ENCODE peak calls at places on chromosomes 16 and 17, in eight cellular contexts. One of them, this sample, is unnamed. For H3K4me1, the result is how much of the 10 kb centered on the place peaks cover.

GRCh38 chr16:1414532-1415265 is at the start of gene UNKL:
- DNase-seq in upper lobe of left lung: peak
- DNase-seq in fibroblast of lung: peak
- DNase-seq in iPS DF 6.9: no peak
- DNase-seq in CD8-positive, alpha-beta memory T cell: peak
- DNase-seq in right atrium auricular region: peak
- DNase-seq in astrocyte: no peak
- DNase-seq in heart right ventricle: peak
- DNase-seq in this sample: no peak

GRCh38 chr16:11725457-11725856 is 17.2 kb downstream of the TXNDC11 start:
- DNase-seq in upper lobe of left lung: peak
- DNase-seq in fibroblast of lung: peak
- DNase-seq in astrocyte: peak
- DNase-seq in iPS DF 6.9: no peak
- DNase-seq in heart right ventricle: no peak
- DNase-seq in right atrium auricular region: no peak
- DNase-seq in CD8-positive, alpha-beta memory T cell: no peak
- DNase-seq in this sample: no peak

GRCh38 chr17:66691644-66692500 is 143.0 kb upstream of the CACNG5 start:
- DNase-seq in astrocyte: no peak
- DNase-seq in heart right ventricle: no peak
- DNase-seq in CD8-positive, alpha-beta memory T cell: no peak
- DNase-seq in right atrium auricular region: no peak
- DNase-seq in iPS DF 6.9: no peak
- DNase-seq in fibroblast of lung: no peak
- DNase-seq in upper lobe of left lung: peak
- DNase-seq in this sample: no peak

GRCh38 chr16:10683160-10683559 is 11.6 kb downstream of the TEKT5 start:
- DNase-seq in astrocyte: no peak
- DNase-seq in heart right ventricle: no peak
- DNase-seq in iPS DF 6.9: no peak
- DNase-seq in right atrium auricular region: peak
- DNase-seq in fibroblast of lung: no peak
- DNase-seq in upper lobe of left lung: no peak
- DNase-seq in CD8-positive, alpha-beta memory T cell: no peak
- DNase-seq in this sample: no peak

GRCh38 chr17:4204676-4205075 is 59.1 kb downstream of the ANKFY1 start:
- DNase-seq in CD8-positive, alpha-beta memory T cell: no peak
- DNase-seq in astrocyte: peak
- DNase-seq in iPS DF 6.9: no peak
- DNase-seq in fibroblast of lung: peak
- DNase-seq in heart right ventricle: no peak
- DNase-seq in upper lobe of left lung: no peak
- DNase-seq in right atrium auricular region: peak
- DNase-seq in this sample: no peak

GRCh38 chr16:471353-472198 is 46.1 kb downstream of the RAB11FIP3 start:
- DNase-seq in CD8-positive, alpha-beta memory T cell: no peak
- DNase-seq in fibroblast of lung: peak
- DNase-seq in astrocyte: peak
- DNase-seq in right atrium auricular region: no peak
- DNase-seq in upper lobe of left lung: no peak
- DNase-seq in iPS DF 6.9: peak
- DNase-seq in heart right ventricle: peak
- DNase-seq in this sample: no peak

GRCh38 chr16:53502331-53503269 is at the start of gene AKTIP:
- DNase-seq in heart right ventricle: no peak
- DNase-seq in astrocyte: peak
- DNase-seq in iPS DF 6.9: no peak
- DNase-seq in upper lobe of left lung: peak
- DNase-seq in right atrium auricular region: no peak
- DNase-seq in CD8-positive, alpha-beta memory T cell: peak
- DNase-seq in fibroblast of lung: peak
- DNase-seq in this sample: no peak

GRCh38 chr16:89658221-89658879 is 714 bp downstream of the SPATA33 start:
- DNase-seq in heart right ventricle: no peak
- DNase-seq in astrocyte: no peak
- DNase-seq in fibroblast of lung: no peak
- DNase-seq in iPS DF 6.9: no peak
- DNase-seq in right atrium auricular region: no peak
- DNase-seq in upper lobe of left lung: no peak
- DNase-seq in CD8-positive, alpha-beta memory T cell: no peak
- DNase-seq in this sample: no peak

GRCh38 chr17:55421179-55421934 is at the start of gene MMD:
- DNase-seq in fibroblast of lung: no peak
- DNase-seq in heart right ventricle: no peak
- DNase-seq in upper lobe of left lung: peak
- DNase-seq in right atrium auricular region: no peak
- DNase-seq in CD8-positive, alpha-beta memory T cell: no peak
- DNase-seq in iPS DF 6.9: no peak
- DNase-seq in astrocyte: no peak
- DNase-seq in this sample: no peak

GRCh38 chr16:3017806-3018506 is at the start of gene CLDN6:
- DNase-seq in CD8-positive, alpha-beta memory T cell: no peak
- DNase-seq in right atrium auricular region: no peak
- DNase-seq in iPS DF 6.9: no peak
- DNase-seq in heart right ventricle: no peak
- DNase-seq in fibroblast of lung: no peak
- DNase-seq in astrocyte: no peak
- DNase-seq in upper lobe of left lung: no peak
- DNase-seq in this sample: no peak

GRCh38 chr17:58783380-58783779 is 27.7 kb downstream of the PPM1E start:
- DNase-seq in heart right ventricle: no peak
- DNase-seq in CD8-positive, alpha-beta memory T cell: no peak
- DNase-seq in iPS DF 6.9: no peak
- DNase-seq in astrocyte: no peak
- DNase-seq in fibroblast of lung: peak
- DNase-seq in upper lobe of left lung: no peak
- DNase-seq in right atrium auricular region: no peak
- DNase-seq in this sample: no peak

GRCh38 chr16:87878704-87879103 is 9.4 kb upstream of the SLC7A5 start:
- DNase-seq in iPS DF 6.9: no peak
- DNase-seq in heart right ventricle: no peak
- DNase-seq in fibroblast of lung: no peak
- DNase-seq in CD8-positive, alpha-beta memory T cell: no peak
- DNase-seq in upper lobe of left lung: no peak
- DNase-seq in right atrium auricular region: no peak
- DNase-seq in astrocyte: no peak
- DNase-seq in this sample: no peak

DNA sequence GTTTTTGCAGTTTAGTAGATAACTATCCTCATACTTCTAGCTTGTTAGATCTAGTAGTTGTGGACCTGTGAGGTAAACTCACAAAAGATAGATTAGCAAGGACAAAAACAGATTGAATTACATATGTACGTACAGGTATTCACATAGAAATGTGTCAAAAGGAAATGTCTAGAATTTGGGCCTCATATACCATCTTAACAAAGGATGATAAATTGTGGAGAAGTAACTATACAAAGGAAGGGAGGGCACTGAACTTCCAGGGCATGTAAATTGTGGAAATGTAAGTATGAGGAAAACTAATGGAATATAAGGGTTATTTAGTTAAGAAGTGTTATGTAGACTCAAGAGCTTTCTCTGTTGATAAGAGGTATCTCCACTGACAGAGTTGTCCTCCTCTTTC is 477.3 kb downstream of the KCNJ2 start:
- DNase-seq in iPS DF 6.9: no peak
- DNase-seq in CD8-positive, alpha-beta memory T cell: no peak
- DNase-seq in astrocyte: no peak
- DNase-seq in heart right ventricle: no peak
- DNase-seq in fibroblast of lung: no peak
- DNase-seq in right atrium auricular region: no peak
- DNase-seq in upper lobe of left lung: no peak
- DNase-seq in this sample: no peak
- H3K4me1 ChIP-seq in iPS DF 6.9: under half
- H3K4me1 ChIP-seq in CD8-positive, alpha-beta memory T cell: under half
- H3K4me1 ChIP-seq in astrocyte: under half
- H3K4me1 ChIP-seq in heart right ventricle: under half
- H3K4me1 ChIP-seq in fibroblast of lung: under half
- H3K4me1 ChIP-seq in right atrium auricular region: under half
- H3K4me1 ChIP-seq in upper lobe of left lung: under half
- H3K4me1 ChIP-seq in this sample: under half

DNA sequence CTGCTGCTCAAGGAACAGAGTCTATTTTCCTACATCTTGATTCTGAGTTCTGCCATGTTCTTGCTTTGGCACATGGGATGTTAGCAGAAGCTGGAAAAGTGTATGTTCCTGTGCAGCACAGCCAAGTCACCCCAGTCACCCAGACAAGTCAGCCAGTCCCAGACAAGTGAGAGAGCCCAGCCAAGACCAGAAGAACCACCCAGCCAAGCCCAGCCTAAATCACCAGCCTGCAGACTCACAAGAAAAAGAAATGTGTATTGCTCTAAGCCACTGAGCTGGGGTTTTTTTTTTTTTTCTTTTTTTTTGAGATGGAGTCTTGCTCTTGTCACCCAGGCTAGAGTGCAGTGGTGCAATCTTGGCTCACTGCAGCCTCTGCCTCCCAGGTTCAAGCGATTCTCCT is 141.3 kb upstream of the CDC42EP4 start:
- DNase-seq in iPS DF 6.9: no peak
- DNase-seq in CD8-positive, alpha-beta memory T cell: no peak
- DNase-seq in right atrium auricular region: no peak
- DNase-seq in upper lobe of left lung: no peak
- DNase-seq in astrocyte: no peak
- DNase-seq in heart right ventricle: no peak
- DNase-seq in fibroblast of lung: no peak
- DNase-seq in this sample: no peak
- H3K4me1 ChIP-seq in iPS DF 6.9: under half
- H3K4me1 ChIP-seq in CD8-positive, alpha-beta memory T cell: under half
- H3K4me1 ChIP-seq in right atrium auricular region: under half
- H3K4me1 ChIP-seq in upper lobe of left lung: under half
- H3K4me1 ChIP-seq in astrocyte: under half
- H3K4me1 ChIP-seq in heart right ventricle: under half
- H3K4me1 ChIP-seq in fibroblast of lung: under half
- H3K4me1 ChIP-seq in this sample: under half

GRCh38 chr17:77444653-77445029 is 303.9 kb downstream of the SEC14L1 start:
- DNase-seq in right atrium auricular region: no peak
- DNase-seq in CD8-positive, alpha-beta memory T cell: no peak
- DNase-seq in heart right ventricle: peak
- DNase-seq in fibroblast of lung: peak
- DNase-seq in iPS DF 6.9: no peak
- DNase-seq in upper lobe of left lung: no peak
- DNase-seq in astrocyte: peak
- DNase-seq in this sample: no peak

GRCh38 chr17:77443743-77444260 is 303.0 kb downstream of the SEC14L1 start:
- DNase-seq in upper lobe of left lung: no peak
- DNase-seq in fibroblast of lung: no peak
- DNase-seq in right atrium auricular region: no peak
- DNase-seq in iPS DF 6.9: no peak
- DNase-seq in astrocyte: no peak
- DNase-seq in heart right ventricle: no peak
- DNase-seq in CD8-positive, alpha-beta memory T cell: no peak
- DNase-seq in this sample: no peak

GRCh38 chr17:77446959-77447634 is 306.3 kb downstream of the SEC14L1 start:
- DNase-seq in upper lobe of left lung: no peak
- DNase-seq in heart right ventricle: no peak
- DNase-seq in right atrium auricular region: no peak
- DNase-seq in iPS DF 6.9: no peak
- DNase-seq in fibroblast of lung: peak
- DNase-seq in CD8-positive, alpha-beta memory T cell: no peak
- DNase-seq in astrocyte: peak
- DNase-seq in this sample: no peak

GRCh38 chr17:77445030-77445907 is 304.5 kb downstream of the SEC14L1 start:
- DNase-seq in right atrium auricular region: no peak
- DNase-seq in fibroblast of lung: peak
- DNase-seq in iPS DF 6.9: no peak
- DNase-seq in upper lobe of left lung: peak
- DNase-seq in CD8-positive, alpha-beta memory T cell: peak
- DNase-seq in astrocyte: peak
- DNase-seq in heart right ventricle: no peak
- DNase-seq in this sample: no peak

DNA sequence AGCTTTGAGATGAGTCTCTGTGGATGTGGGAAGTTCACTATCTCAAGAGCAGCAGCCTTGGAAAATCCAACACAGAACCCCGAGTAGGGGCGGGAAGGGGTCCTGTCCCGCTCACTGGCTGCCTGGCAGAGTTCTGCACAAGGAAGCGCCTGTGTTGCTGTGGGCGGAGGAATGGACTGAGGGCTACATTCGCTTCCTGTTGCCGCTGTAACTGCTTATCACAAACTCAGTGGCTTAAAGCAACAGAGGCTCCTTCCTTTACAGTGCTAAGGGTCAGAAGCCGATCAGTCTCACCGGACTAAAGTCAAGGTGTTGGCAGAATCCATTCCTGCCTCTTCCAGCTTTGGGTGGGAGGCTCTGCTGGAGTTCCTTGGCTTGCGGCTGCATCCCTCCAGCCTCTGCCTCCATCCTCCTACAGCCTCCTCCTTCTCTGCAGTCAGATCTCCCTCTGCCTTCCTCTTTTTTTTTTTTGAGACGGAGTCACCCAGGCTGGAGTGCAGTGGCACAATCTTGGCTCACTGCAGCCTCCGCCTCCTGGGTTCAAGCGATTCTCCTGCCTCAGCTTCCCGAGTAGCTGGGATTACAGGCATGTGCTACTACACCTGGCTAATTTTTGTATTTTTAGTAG is 305.3 kb downstream of the SEC14L1 start:
- DNase-seq in right atrium auricular region: no peak
- DNase-seq in astrocyte: peak
- DNase-seq in fibroblast of lung: peak
- DNase-seq in upper lobe of left lung: no peak
- DNase-seq in heart right ventricle: no peak
- DNase-seq in CD8-positive, alpha-beta memory T cell: peak
- DNase-seq in iPS DF 6.9: no peak
- DNase-seq in this sample: no peak
- H3K4me1 ChIP-seq in right atrium auricular region: half or more
- H3K4me1 ChIP-seq in astrocyte: half or more
- H3K4me1 ChIP-seq in fibroblast of lung: half or more
- H3K4me1 ChIP-seq in upper lobe of left lung: half or more
- H3K4me1 ChIP-seq in heart right ventricle: half or more
- H3K4me1 ChIP-seq in CD8-positive, alpha-beta memory T cell: half or more
- H3K4me1 ChIP-seq in iPS DF 6.9: under half
- H3K4me1 ChIP-seq in this sample: half or more

GRCh38 chr17:73139296-73139695 is 25.5 kb upstream of the SSTR2 start:
- DNase-seq in astrocyte: no peak
- DNase-seq in right atrium auricular region: no peak
- DNase-seq in iPS DF 6.9: no peak
- DNase-seq in upper lobe of left lung: no peak
- DNase-seq in heart right ventricle: no peak
- DNase-seq in fibroblast of lung: no peak
- DNase-seq in CD8-positive, alpha-beta memory T cell: no peak
- DNase-seq in this sample: no peak

GRCh38 chr17:73140531-73140930 is 24.3 kb upstream of the SSTR2 start:
- DNase-seq in heart right ventricle: no peak
- DNase-seq in right atrium auricular region: no peak
- DNase-seq in upper lobe of left lung: no peak
- DNase-seq in astrocyte: no peak
- DNase-seq in fibroblast of lung: no peak
- DNase-seq in CD8-positive, alpha-beta memory T cell: no peak
- DNase-seq in iPS DF 6.9: no peak
- DNase-seq in this sample: no peak

GRCh38 chr17:73141411-73141810 is 23.4 kb upstream of the SSTR2 start:
- DNase-seq in astrocyte: no peak
- DNase-seq in iPS DF 6.9: no peak
- DNase-seq in fibroblast of lung: no peak
- DNase-seq in CD8-positive, alpha-beta memory T cell: no peak
- DNase-seq in right atrium auricular region: no peak
- DNase-seq in heart right ventricle: no peak
- DNase-seq in upper lobe of left lung: peak
- DNase-seq in this sample: no peak

GRCh38 chr17:73137376-73137775 is 27.4 kb upstream of the SSTR2 start:
- DNase-seq in fibroblast of lung: no peak
- DNase-seq in astrocyte: no peak
- DNase-seq in iPS DF 6.9: no peak
- DNase-seq in upper lobe of left lung: no peak
- DNase-seq in CD8-positive, alpha-beta memory T cell: no peak
- DNase-seq in right atrium auricular region: no peak
- DNase-seq in heart right ventricle: no peak
- DNase-seq in this sample: no peak

GRCh38 chr17:73138541-73139138 is 26.2 kb upstream of the SSTR2 start:
- DNase-seq in heart right ventricle: no peak
- DNase-seq in astrocyte: no peak
- DNase-seq in upper lobe of left lung: no peak
- DNase-seq in right atrium auricular region: no peak
- DNase-seq in fibroblast of lung: no peak
- DNase-seq in iPS DF 6.9: no peak
- DNase-seq in CD8-positive, alpha-beta memory T cell: no peak
- DNase-seq in this sample: no peak
- H3K4me1 ChIP-seq in heart right ventricle: under half
- H3K4me1 ChIP-seq in astrocyte: under half
- H3K4me1 ChIP-seq in upper lobe of left lung: under half
- H3K4me1 ChIP-seq in right atrium auricular region: under half
- H3K4me1 ChIP-seq in fibroblast of lung: under half
- H3K4me1 ChIP-seq in iPS DF 6.9: under half
- H3K4me1 ChIP-seq in CD8-positive, alpha-beta memory T cell: under half
- H3K4me1 ChIP-seq in this sample: under half

This sample was measured in thoracic aorta.